ENCODE peak calls at places on chromosome 12, in four cellular contexts. S is T47D, J is iris pigment epithelial cell, C is fibroblast of the aortic adventitia. I is an unnamed sample.

GRCh38 chr12:125351788-125352187 is 286.6 kb downstream of the AACS start:
- DNase-seq in J (no peak), C (no peak), S (no peak), I (no peak)

GRCh38 chr12:41621288-41621687 is 433.2 kb downstream of the PDZRN4 start:
- DNase-seq in C (no peak), J (no peak), S (no peak), I (no peak)

GRCh38 chr12:126936181-126936851 is 1330.7 kb upstream of the TMEM132C start:
- DNase-seq in C (no peak), J (no peak), S (peak; percentile 67), I (no peak)

GRCh38 chr12:104710940-104711725 is 247.0 kb downstream of the SLC41A2 start:
- DNase-seq in C (peak; percentile 87), J (peak; percentile 78), S (no peak), I (no peak)

GRCh38 chr12:132955094-132955932 is 793 bp downstream of the ZNF605 start:
- DNase-seq in S (peak; percentile 82), C (peak; percentile 74), J (peak; percentile 81), I (no peak)

GRCh38 chr12:109731806-109732205 is 18.2 kb downstream of the FAM222A start:
- DNase-seq in S (no peak), C (no peak), J (no peak), I (no peak)

GRCh38 chr12:68591716-68592437 is 18.8 kb upstream of the RAP1B start:
- DNase-seq in C (no peak), S (no peak), J (no peak), I (no peak)

GRCh38 chr12:130526813-130527212 is 189.1 kb downstream of the PIWIL1 start:
- DNase-seq in C (no peak), J (no peak), S (peak; percentile 65), I (no peak)